ENCODE peak calls at places on chromosomes 1 and 21, in seven cellular contexts. U, L, Z, H, R, N and E are unnamed samples.

GRCh38 chr1:47214554-47214953 is 17.5 kb downstream of the TAL1 start:
- DNase-seq in R (no peak), U (no peak), Z (no peak), L (no peak), H (peak; percentile 40), N (no peak), E (no peak)

GRCh38 chr1:201903135-201903534 is 14.4 kb downstream of the SHISA4 start:
- DNase-seq in R (peak; percentile 94), N (no peak), Z (peak; percentile 28), H (peak; percentile 84), U (no peak), L (no peak), E (no peak)

GRCh38 chr1:180505732-180506335 is 3.5 kb upstream of the ACBD6 start:
- DNase-seq in R (no peak), L (no peak), N (no peak), Z (no peak), U (no peak), H (no peak), E (no peak)

GRCh38 chr21:42159560-42160110 is 59.3 kb upstream of the ABCG1 start:
- DNase-seq in R (peak; percentile 35), H (peak; percentile 39), U (no peak), N (no peak), Z (no peak), L (no peak), E (no peak)

GRCh38 chr1:79974659-79975058 is 968.1 kb upstream of the ADGRL4 start:
- DNase-seq in N (no peak), L (no peak), Z (no peak), H (no peak), R (peak; percentile 19), U (no peak), E (no peak)

GRCh38 chr1:220511785-220512184 is 16.2 kb upstream of the MARK1 start:
- DNase-seq in R (no peak), Z (peak; percentile 35), H (no peak), N (peak; percentile 65), U (no peak), L (no peak), E (no peak)

GRCh38 chr1:12640237-12640957 is 3.5 kb upstream of the AADACL4 start:
- DNase-seq in U (no peak), R (no peak), N (no peak), H (no peak), L (no peak), Z (no peak), E (no peak)

GRCh38 chr1:232627171-232627570 is 2.8 kb downstream of the SIPA1L2 start:
- DNase-seq in R (no peak), L (no peak), H (no peak), N (no peak), Z (no peak), U (no peak), E (no peak)

GRCh38 chr1:212743901-212744475 is 44.3 kb upstream of the BATF3 start:
- DNase-seq in L (no peak), H (no peak), R (no peak), Z (no peak), U (no peak), N (no peak), E (no peak)

GRCh38 chr1:158093376-158093775 is 87.3 kb upstream of the CD1D start:
- DNase-seq in Z (no peak), U (no peak), L (no peak), R (no peak), N (no peak), H (no peak), E (no peak)

GRCh38 chr1:16981269-16981849 is 939 bp upstream of the MFAP2 start:
- DNase-seq in R (no peak), N (no peak), H (no peak), U (no peak), Z (no peak), L (no peak), E (peak; percentile 22)

GRCh38 chr1:39585933-39586332 is 9.3 kb upstream of the PABPC4 start:
- DNase-seq in H (no peak), R (no peak), U (no peak), L (no peak), Z (no peak), N (no peak), E (no peak)

GRCh38 chr1:208821939-208822338 is 577.8 kb upstream of the PLXNA2 start:
- DNase-seq in R (no peak), Z (no peak), H (no peak), L (no peak), N (no peak), U (no peak), E (no peak)

GRCh38 chr1:65174585-65174984 is 26.6 kb downstream of the AK4 start:
- DNase-seq in Z (no peak), H (peak; percentile 86), L (no peak), N (no peak), R (no peak), U (no peak), E (no peak)

GRCh38 chr1:59185163-59185855 is 111.6 kb upstream of the FGGY start:
- DNase-seq in U (no peak), H (no peak), R (no peak), N (no peak), Z (no peak), L (no peak), E (no peak)

GRCh38 chr1:172616646-172617045 is 42.3 kb upstream of the FASLG start:
- DNase-seq in Z (no peak), R (no peak), H (no peak), U (no peak), L (no peak), N (no peak), E (no peak)

GRCh38 chr1:9361630-9362256 is 69.0 kb downstream of the SPSB1 start:
- DNase-seq in H (no peak), L (no peak), Z (no peak), R (no peak), U (no peak), N (no peak), E (no peak)

GRCh38 chr1:221439008-221439733 is 302.7 kb downstream of the DUSP10 start:
- DNase-seq in H (no peak), R (no peak), L (peak; percentile 20), N (no peak), U (peak; percentile 50), Z (peak; percentile 56), E (no peak)

GRCh38 chr1:39397487-39397886 is 93.9 kb upstream of the BMP8A start:
- DNase-seq in H (no peak), U (no peak), N (no peak), Z (no peak), R (no peak), L (no peak), E (no peak)

GRCh38 chr1:204293605-204294365 is 65.9 kb downstream of the PLEKHA6 start:
- DNase-seq in R (no peak), Z (no peak), L (no peak), U (no peak), N (no peak), H (no peak), E (no peak)

GRCh38 chr21:41482321-41482720 is 25.6 kb downstream of the TMPRSS2 start:
- DNase-seq in U (no peak), H (no peak), R (no peak), N (no peak), Z (no peak), L (no peak), E (no peak)

GRCh38 chr1:160058087-160058486 is 11.9 kb downstream of the KCNJ10 start:
- DNase-seq in N (no peak), L (no peak), Z (no peak), H (no peak), R (no peak), U (no peak), E (no peak)
- H3K27ac ChIP-seq in N (no peak overlapping the region), L (no peak overlapping the region), Z (no peak overlapping the region), H (no peak overlapping the region), R (no peak overlapping the region), U (no peak overlapping the region), E (peak overlapping the region; percentile 93)

GRCh38 chr1:52929019-52929418 is 1.9 kb downstream of the SCP2 start:
- DNase-seq in N (no peak), U (no peak), R (no peak), Z (no peak), L (no peak), H (no peak), E (no peak)

GRCh38 chr1:52925571-52926005 is 1.5 kb upstream of the SCP2 start:
- DNase-seq in N (no peak), H (no peak), U (no peak), Z (no peak), R (no peak), L (no peak), E (no peak)

GRCh38 chr1:52928083-52928404 is 968 bp downstream of the SCP2 start:
- DNase-seq in H (no peak), R (no peak), Z (no peak), U (no peak), N (no peak), L (no peak), E (no peak)

GRCh38 chr1:52927219-52928082 is at the start of gene SCP2:
- DNase-seq in U (peak; percentile 79), L (peak; percentile 72), H (peak; percentile 93), N (peak; percentile 77), Z (peak; percentile 88), R (peak; percentile 94), E (peak; percentile 81)

GRCh38 chr1:52926864-52927218 is 235 bp upstream of the SCP2 start:
- DNase-seq in H (no peak), R (no peak), Z (no peak), U (no peak), L (no peak), N (no peak), E (no peak)
- H3K27ac ChIP-seq in H (peak overlapping the region; percentile 84), R (peak overlapping the region; percentile 51), Z (peak overlapping the region; percentile 37), U (no peak overlapping the region), L (no peak overlapping the region), N (no peak overlapping the region), E (peak overlapping the region; percentile 84)

DNA sequence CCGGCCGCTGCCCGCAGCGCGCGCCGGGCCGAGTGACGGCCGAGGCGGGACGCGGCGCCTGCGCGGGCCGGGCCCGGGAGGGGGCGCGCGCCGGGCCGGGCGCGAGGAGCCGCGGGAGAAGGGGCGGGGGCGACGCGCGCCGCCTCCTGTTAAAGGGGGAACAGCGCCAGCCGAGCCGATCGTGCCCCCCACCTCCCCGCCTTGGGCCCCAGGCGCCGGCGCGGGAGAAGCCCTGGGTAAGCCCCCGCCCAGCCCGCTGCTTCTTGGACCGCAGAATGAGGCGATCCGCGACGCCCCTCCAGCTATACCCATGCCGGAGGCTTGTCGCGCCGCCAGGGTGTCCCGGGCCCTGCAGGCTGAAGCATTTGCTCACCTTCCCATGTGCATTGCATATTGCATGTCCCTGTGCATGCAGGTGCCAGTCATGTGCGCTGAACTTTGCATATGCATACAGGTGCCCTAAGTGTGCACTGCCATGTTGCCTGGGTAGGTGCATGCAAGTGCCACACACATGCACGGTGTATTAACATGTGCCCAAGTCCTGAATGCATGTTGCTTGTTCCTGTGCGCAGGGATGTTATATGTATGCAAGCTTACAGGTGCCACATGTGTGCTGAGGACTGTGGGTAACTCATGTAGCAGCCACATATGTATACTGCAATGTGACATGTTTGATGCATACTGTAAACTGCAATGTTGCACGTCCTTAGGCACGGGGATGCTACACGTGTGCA is at the start of gene ADGRB2:
- DNase-seq in U (no peak), R (no peak), Z (peak; percentile 76), L (no peak), H (no peak), N (peak; percentile 70), E (peak; percentile 46)
- H3K27ac ChIP-seq in U (no peak within 1 kb of the TSS), R (no peak within 1 kb of the TSS), Z (no peak within 1 kb of the TSS), L (no peak within 1 kb of the TSS), H (peak within 1 kb of the TSS; percentile 35), N (no peak within 1 kb of the TSS), E (peak within 1 kb of the TSS; percentile 68)

DNA sequence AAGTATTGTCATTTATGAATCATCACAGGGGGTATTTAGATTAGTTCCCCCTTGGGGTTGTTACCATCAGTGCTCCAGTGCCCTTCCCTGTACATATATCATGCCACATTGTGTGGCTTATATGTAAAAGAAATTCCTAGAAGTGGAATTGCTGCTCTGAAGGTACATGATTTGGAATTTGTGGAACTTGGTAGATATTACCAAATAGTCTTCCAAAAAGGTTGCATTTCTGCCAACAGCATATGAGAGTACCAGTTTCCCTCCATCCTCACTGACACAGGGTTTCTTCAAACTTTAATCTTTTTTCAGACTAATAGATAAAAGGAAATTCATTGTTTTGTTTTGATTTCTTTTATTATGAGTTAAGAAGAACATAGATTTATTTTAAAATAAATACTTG is 41.3 kb downstream of the AKNAD1 start:
- DNase-seq in H (no peak), N (no peak), R (no peak), Z (no peak), U (no peak), L (no peak), E (no peak)
- H3K27ac ChIP-seq in H (peak overlapping the region; percentile 82), N (no peak overlapping the region), R (no peak overlapping the region), Z (peak overlapping the region; percentile 84), U (no peak overlapping the region), L (no peak overlapping the region), E (peak overlapping the region; percentile 98)